ENCODE peak calls at places on chromosomes 5 and 9, in nine cellular contexts. F is GM12878, E is K562, Q is prostate gland, J is spleen, L is suprapubic skin, T is H1, N is breast epithelium, W is upper lobe of left lung. C is an unnamed sample.

GRCh38 chr9:5436441-5436840 is 1.3 kb downstream of the PLGRKT start:
- DNase-seq in T (no peak), W (no peak), Q (no peak), E (no peak), F (no peak), J (no peak), L (no peak), N (no peak), C (no peak)

GRCh38 chr5:144575736-144576135 is 405.1 kb downstream of the KCTD16 start:
- DNase-seq in Q (no peak), J (no peak), E (no peak), L (no peak), N (no peak), T (no peak), F (no peak), W (no peak), C (no peak)

GRCh38 chr5:157549954-157550549 is 25.5 kb downstream of the ADAM19 start:
- DNase-seq in E (no peak), Q (no peak), L (no peak), F (no peak), J (no peak), T (no peak), N (no peak), W (no peak), C (no peak)

GRCh38 chr9:21454149-21454548 is 13.9 kb downstream of the IFNA1 start:
- DNase-seq in W (no peak), J (no peak), F (no peak), T (no peak), L (no peak), E (no peak), Q (no peak), N (no peak), C (no peak)

GRCh38 chr9:115391166-115391825 is 273.3 kb upstream of the TNC start:
- DNase-seq in F (no peak), J (no peak), Q (no peak), T (no peak), W (no peak), N (no peak), E (no peak), L (no peak), C (no peak)

GRCh38 chr9:33426843-33427293 is 20.5 kb downstream of the AQP3 start:
- DNase-seq in Q (no peak), W (peak), F (no peak), E (peak), L (no peak), N (no peak), T (no peak), J (no peak), C (no peak)

GRCh38 chr9:37618817-37619216 is 26.4 kb upstream of the TOMM5 start:
- DNase-seq in W (no peak), E (no peak), L (no peak), F (no peak), N (no peak), T (no peak), J (no peak), Q (no peak), C (no peak)

GRCh38 chr9:13603916-13604315 is 324.4 kb upstream of the MPDZ start:
- DNase-seq in F (no peak), Q (no peak), W (no peak), T (no peak), E (no peak), J (no peak), L (no peak), N (no peak), C (no peak)

GRCh38 chr5:170551622-170552021 is 47.8 kb downstream of the KCNIP1 start:
- DNase-seq in N (no peak), F (no peak), L (no peak), Q (no peak), T (no peak), E (no peak), W (no peak), J (no peak), C (no peak)

GRCh38 chr5:74542477-74542876 is 98.1 kb downstream of the ENC1 start:
- DNase-seq in L (no peak), T (no peak), Q (no peak), E (no peak), W (no peak), J (no peak), F (no peak), N (no peak), C (no peak)

GRCh38 chr5:88877826-88878225 is 5.2 kb downstream of the MEF2C start:
- DNase-seq in F (no peak), W (no peak), N (no peak), T (no peak), Q (no peak), J (no peak), E (no peak), L (no peak), C (no peak)

GRCh38 chr5:143154495-143155375 is 248.8 kb downstream of the NR3C1 start:
- DNase-seq in E (no peak), L (no peak), T (no peak), N (no peak), J (no peak), F (no peak), Q (no peak), W (no peak), C (no peak)

GRCh38 chr9:15150939-15151338 is 156.1 kb downstream of the TTC39B start:
- DNase-seq in E (no peak), F (no peak), Q (no peak), J (no peak), N (no peak), W (no peak), T (no peak), L (no peak), C (no peak)

GRCh38 chr9:79341561-79341960 is 230.2 kb upstream of the TLE4 start:
- DNase-seq in W (no peak), E (no peak), F (no peak), T (no peak), J (no peak), Q (no peak), L (no peak), N (no peak), C (no peak)

GRCh38 chr5:80141147-80141671 is 106.1 kb downstream of the THBS4 start:
- DNase-seq in J (peak), W (no peak), T (peak), L (peak), Q (peak), E (no peak), F (no peak), N (peak), C (peak)

GRCh38 chr5:160534125-160534524 is 112.5 kb downstream of the PTTG1 start:
- DNase-seq in T (no peak), E (no peak), L (no peak), J (no peak), Q (no peak), F (no peak), N (no peak), W (no peak), C (no peak)

GRCh38 chr9:437066-438015 is 222.7 kb downstream of the DOCK8 start:
- DNase-seq in E (no peak), W (no peak), J (no peak), F (no peak), N (no peak), T (no peak), Q (no peak), L (no peak), C (no peak)

GRCh38 chr9:127184641-127185040 is 62.2 kb upstream of the ANGPTL2 start:
- DNase-seq in E (no peak), W (no peak), N (no peak), L (no peak), T (no peak), F (no peak), Q (no peak), J (no peak), C (no peak)

GRCh38 chr5:34497031-34497808 is 158.9 kb upstream of the RAI14 start:
- DNase-seq in E (no peak), L (no peak), J (no peak), Q (no peak), T (no peak), N (no peak), F (no peak), W (no peak), C (no peak)

GRCh38 chr9:125404733-125405132 is 143.1 kb downstream of the GAPVD1 start:
- DNase-seq in W (no peak), L (no peak), E (no peak), F (no peak), J (no peak), T (no peak), Q (no peak), N (no peak), C (no peak)

GRCh38 chr5:141186897-141187512 is at the start of gene PCDHB9:
- DNase-seq in L (no peak), Q (no peak), W (no peak), N (no peak), J (no peak), F (no peak), E (peak), T (peak), C (no peak)

GRCh38 chr5:34002629-34003328 is 5.1 kb downstream of the AMACR start:
- DNase-seq in F (no peak), E (no peak), Q (no peak), T (no peak), W (no peak), J (no peak), N (no peak), L (no peak), C (no peak)

GRCh38 chr5:142512680-142513042 is 173.2 kb downstream of the FGF1 start:
- DNase-seq in Q (no peak), W (no peak), F (no peak), T (no peak), J (no peak), E (no peak), L (no peak), N (no peak), C (no peak)

GRCh38 chr9:34380511-34381315 is 4.0 kb upstream of the MYORG start:
- DNase-seq in T (peak), N (no peak), L (peak), E (peak), W (peak), F (no peak), Q (peak), J (peak), C (peak)

GRCh38 chr9:134053401-134053871 is 14.4 kb downstream of the BRD3 start:
- DNase-seq in J (peak), F (no peak), N (no peak), W (peak), E (no peak), L (no peak), T (no peak), Q (no peak), C (no peak)

GRCh38 chr5:101123365-101123764 is 220.3 kb upstream of the ST8SIA4 start:
- DNase-seq in N (no peak), J (no peak), T (no peak), E (no peak), F (no peak), Q (no peak), W (no peak), L (no peak), C (no peak)

GRCh38 chr9:68980341-68980914 is 33.5 kb downstream of the PRKACG start:
- DNase-seq in N (no peak), Q (no peak), F (no peak), J (no peak), E (no peak), T (no peak), W (no peak), L (no peak), C (no peak)

GRCh38 chr9:129945314-129945713 is 97.7 kb downstream of the FNBP1 start:
- DNase-seq in Q (no peak), W (no peak), J (no peak), F (no peak), N (no peak), E (no peak), L (no peak), T (no peak), C (no peak)

GRCh38 chr9:122377241-122378164 is 6.7 kb downstream of the PTGS1 start:
- DNase-seq in Q (no peak), E (peak), T (no peak), W (peak), N (no peak), J (peak), F (no peak), L (no peak), C (no peak)

GRCh38 chr9:14908221-14909206 is 1.7 kb downstream of the FREM1 start:
- DNase-seq in E (no peak), J (no peak), W (no peak), F (peak), N (no peak), Q (no peak), T (no peak), L (no peak), C (no peak)

DNA sequence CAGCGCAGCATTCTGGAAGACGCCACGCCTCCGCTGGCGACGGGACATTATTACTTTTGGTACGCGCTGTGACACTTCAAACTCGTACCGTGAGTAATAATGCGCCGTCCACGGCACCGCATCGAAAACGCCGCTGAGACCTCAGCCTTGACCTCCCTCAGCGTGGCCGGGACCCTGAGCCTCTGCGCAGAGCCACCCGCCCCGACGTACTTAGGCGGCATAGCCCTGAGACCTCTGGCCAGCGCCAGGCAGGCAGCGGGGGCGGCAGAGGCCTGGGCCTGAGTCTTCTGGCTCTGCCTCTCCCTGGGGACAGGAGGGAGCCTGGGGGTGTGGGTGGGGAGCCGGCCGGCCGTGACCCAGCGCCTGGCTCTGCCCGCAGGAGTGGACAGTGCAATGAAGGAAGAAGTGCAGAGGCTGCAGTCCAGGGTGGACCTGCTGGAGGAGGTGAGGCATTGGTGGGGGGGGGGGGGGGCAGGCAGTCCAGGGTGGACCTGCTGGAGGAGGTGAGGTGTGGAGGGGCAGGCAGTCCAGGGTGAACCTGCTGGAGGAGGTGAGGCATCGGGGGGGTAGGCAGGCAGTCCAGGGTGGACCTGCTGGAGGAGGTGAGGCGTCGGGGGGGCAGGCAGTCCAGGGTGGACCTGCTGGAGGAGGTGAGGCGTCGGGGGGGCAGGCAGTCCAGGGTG is 8.0 kb downstream of the EGFL7 start:
- DNase-seq in T (no peak), E (no peak), L (no peak), J (no peak), N (no peak), W (peak), F (no peak), Q (no peak), C (no peak)
- H3K4me3 ChIP-seq in T (no peak), E (no peak), L (peak), J (peak), N (peak), W (peak), F (no peak), Q (no peak), C (no peak)

GRCh38 chr5:40755407-40756365 is at the start of gene TTC33:
- DNase-seq in L (peak), F (peak), T (peak), J (peak), Q (peak), N (peak), E (peak), W (peak), C (peak)
- TF ChIP-seq POLR2AphosphoS5 in L (peak), F (no peak), T (no peak), J (peak), Q (peak), N (peak), E (peak), W (peak), C (peak)

GRCh38 chr5:172315599-172316531 is 32.3 kb upstream of the UBTD2 start:
- DNase-seq in W (no peak), E (no peak), F (no peak), L (peak), J (no peak), N (no peak), Q (no peak), T (no peak), C (no peak)

GRCh38 chr5:172322028-172322965 is 38.7 kb upstream of the UBTD2 start:
- DNase-seq in F (no peak), Q (no peak), L (peak), N (no peak), T (no peak), J (no peak), E (no peak), W (no peak), C (no peak)

GRCh38 chr5:172321593-172321992 is 38.0 kb upstream of the UBTD2 start:
- DNase-seq in F (no peak), E (no peak), Q (no peak), J (no peak), N (no peak), L (peak), T (no peak), W (no peak), C (no peak)

GRCh38 chr5:172325452-172325851 is 41.9 kb upstream of the UBTD2 start:
- DNase-seq in L (peak), Q (no peak), F (no peak), W (no peak), E (no peak), N (no peak), J (no peak), T (no peak), C (no peak)

DNA sequence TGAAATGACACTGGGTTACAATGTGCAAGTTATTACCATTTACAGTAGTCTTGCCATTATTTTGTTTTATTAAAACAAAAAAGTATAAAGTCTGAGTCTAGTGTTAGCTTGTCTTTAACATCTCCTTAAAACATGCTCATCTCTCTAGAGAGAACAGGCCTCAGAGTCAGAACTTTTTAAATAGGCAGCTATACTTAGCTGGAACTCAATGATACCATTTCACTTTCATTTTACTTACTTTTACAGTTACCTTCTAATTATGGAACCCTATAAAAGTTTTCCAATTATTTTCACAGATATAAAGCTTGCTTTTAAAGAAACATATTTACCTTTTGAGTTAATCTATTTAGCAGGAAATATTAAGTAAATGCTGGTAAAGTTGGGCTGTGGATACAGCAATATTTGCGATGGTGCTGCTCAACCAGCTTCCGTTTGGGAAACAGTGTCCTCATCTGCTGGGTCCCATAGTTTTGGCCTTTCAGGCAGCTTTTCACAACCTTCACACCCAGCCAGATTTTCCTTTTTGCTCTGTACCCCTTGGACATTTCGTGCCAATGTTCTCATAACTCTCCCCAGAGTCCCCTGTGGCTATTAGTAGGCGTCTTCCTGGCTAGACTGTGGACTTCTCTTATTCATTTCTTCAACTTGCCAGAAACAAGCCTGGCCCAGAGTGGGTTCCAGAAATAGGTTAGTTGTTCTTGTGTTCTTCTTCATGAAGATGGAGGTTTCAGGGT is 36.3 kb upstream of the UBTD2 start:
- DNase-seq in Q (no peak), E (no peak), L (peak), N (no peak), J (no peak), F (no peak), W (no peak), T (no peak), C (no peak)
- H3K4me3 ChIP-seq in Q (no peak), E (no peak), L (no peak), N (no peak), J (no peak), F (peak), W (no peak), T (no peak), C (no peak)

GRCh38 chr5:149466457-149466972 is 84.7 kb downstream of the CSNK1A1 start:
- DNase-seq in F (no peak), Q (no peak), N (no peak), L (no peak), J (peak), T (no peak), E (peak), W (no peak), C (no peak)

GRCh38 chr5:149470942-149471341 is 80.3 kb downstream of the CSNK1A1 start:
- DNase-seq in Q (no peak), T (no peak), W (no peak), J (no peak), N (no peak), E (no peak), F (no peak), L (no peak), C (no peak)

GRCh38 chr5:149459891-149460290 is 80.8 kb upstream of the IL17B start:
- DNase-seq in T (no peak), Q (no peak), E (no peak), F (no peak), J (no peak), N (no peak), L (no peak), W (no peak), C (no peak)

DNA sequence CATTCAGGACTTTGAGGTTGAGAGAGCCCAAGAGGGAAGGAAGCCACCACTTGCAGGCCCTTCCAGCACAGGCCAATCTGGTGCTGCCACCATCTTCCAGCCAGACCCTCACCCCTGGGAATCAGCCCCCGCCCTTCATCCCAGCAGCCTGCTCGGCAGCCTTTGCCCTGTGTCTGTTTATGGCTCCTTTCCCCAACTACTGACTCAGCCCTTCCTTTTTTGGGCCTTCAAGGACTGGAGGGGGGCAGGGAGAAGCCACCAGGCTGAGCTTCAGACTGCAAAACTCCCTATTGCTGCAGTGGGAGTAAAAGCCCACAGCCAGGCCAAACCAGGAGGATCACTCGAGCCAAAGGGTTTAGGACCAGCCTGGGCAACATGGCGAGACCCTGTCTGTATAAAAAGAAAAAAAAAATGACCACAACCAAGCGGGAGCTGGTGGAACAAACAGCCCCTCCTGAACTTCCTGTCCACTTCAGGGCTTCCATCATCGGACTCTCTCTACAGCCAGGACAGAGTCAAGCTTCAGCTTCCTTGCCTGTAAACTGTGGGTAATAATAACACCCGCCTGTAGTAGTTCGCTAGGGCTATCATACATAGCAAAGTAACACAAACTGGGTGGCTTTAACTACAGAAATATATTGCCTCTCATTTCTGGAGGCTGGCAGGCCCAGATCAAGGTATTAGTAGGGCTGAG is 85.9 kb upstream of the IL17B start:
- DNase-seq in N (no peak), E (no peak), J (peak), T (no peak), Q (no peak), L (no peak), F (no peak), W (no peak), C (no peak)
- TF ChIP-seq POLR2AphosphoS5 in N (no peak), E (no peak), J (peak), T (no peak), Q (no peak), L (no peak), F (no peak), W (peak), C (peak)

GRCh38 chr9:124060844-124061605 is 49.5 kb downstream of the LHX2 start:
- DNase-seq in J (no peak), W (peak), Q (no peak), E (no peak), F (no peak), L (no peak), N (no peak), T (no peak), C (no peak)
- H3K4me3 ChIP-seq in J (no peak), W (no peak), Q (no peak), E (no peak), F (no peak), L (no peak), N (no peak), T (no peak), C (no peak)

DNA sequence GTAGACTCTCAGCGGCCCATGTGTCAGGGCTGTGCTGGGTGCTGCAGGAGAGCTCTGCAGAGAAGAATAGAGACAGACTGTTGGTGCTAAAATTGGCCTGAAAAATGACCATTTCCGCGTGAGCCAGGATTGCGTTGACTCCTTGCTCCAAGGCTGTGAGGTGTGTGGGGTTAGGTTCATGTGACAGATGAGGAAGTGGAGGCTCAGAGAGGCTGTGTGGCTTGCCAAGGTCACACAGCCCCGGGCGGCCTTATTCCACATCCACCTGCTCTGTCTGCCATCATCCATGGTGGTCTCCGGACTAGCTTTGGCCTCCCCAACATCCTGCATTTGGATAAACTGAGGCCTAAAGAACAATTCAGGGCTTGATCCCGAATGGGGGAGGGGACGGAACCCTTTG is 15.2 kb downstream of the NEK6 start:
- DNase-seq in L (no peak), W (no peak), N (no peak), F (no peak), J (no peak), T (no peak), E (no peak), Q (no peak), C (no peak)
- TF ChIP-seq POLR2AphosphoS5 in L (no peak), W (no peak), N (no peak), F (no peak), J (no peak), T (no peak), E (no peak), Q (no peak), C (no peak)